ENCODE peak calls at places on chromosomes 11 and 22, in four cellular contexts. One of them, this sample, is unnamed.

GRCh38 chr11:73538381-73538872 is 59.5 kb downstream of the FAM168A start:
- DNase-seq in GM12878: peak
- DNase-seq in K562: no peak
- DNase-seq in HepG2: no peak
- DNase-seq in this sample: peak

GRCh38 chr22:19448076-19448607 is 631 bp upstream of the C22orf39 start:
- DNase-seq in GM12878: no peak
- DNase-seq in K562: peak
- DNase-seq in HepG2: peak
- DNase-seq in this sample: peak

GRCh38 chr11:102469196-102469821 is 16.7 kb upstream of the TMEM123 start:
- DNase-seq in GM12878: no peak
- DNase-seq in K562: no peak
- DNase-seq in HepG2: no peak
- DNase-seq in this sample: no peak

GRCh38 chr11:76523147-76523546 is 78.3 kb downstream of the EMSY start:
- DNase-seq in GM12878: no peak
- DNase-seq in K562: no peak
- DNase-seq in HepG2: peak
- DNase-seq in this sample: no peak

GRCh38 chr11:104908186-104908531 is 9.9 kb upstream of the CASP12 start:
- DNase-seq in GM12878: no peak
- DNase-seq in K562: no peak
- DNase-seq in HepG2: no peak
- DNase-seq in this sample: no peak

GRCh38 chr11:70243912-70244652 is 26.4 kb upstream of the PPFIA1 start:
- DNase-seq in GM12878: no peak
- DNase-seq in K562: no peak
- DNase-seq in HepG2: no peak
- DNase-seq in this sample: no peak

GRCh38 chr11:61828629-61829407 is 718 bp downstream of the FADS2 start:
- DNase-seq in GM12878: no peak
- DNase-seq in K562: no peak
- DNase-seq in HepG2: no peak
- DNase-seq in this sample: peak

GRCh38 chr11:128530119-128531091 is 57.0 kb downstream of the ETS1 start:
- DNase-seq in GM12878: no peak
- DNase-seq in K562: no peak
- DNase-seq in HepG2: no peak
- DNase-seq in this sample: no peak

GRCh38 chr11:129290966-129291365 is 84.7 kb upstream of the BARX2 start:
- DNase-seq in GM12878: no peak
- DNase-seq in K562: no peak
- DNase-seq in HepG2: no peak
- DNase-seq in this sample: no peak

GRCh38 chr22:40008726-40009125 is 14.0 kb downstream of the FAM83F start:
- DNase-seq in GM12878: no peak
- DNase-seq in K562: no peak
- DNase-seq in HepG2: no peak
- DNase-seq in this sample: no peak

GRCh38 chr11:104332110-104332509 is 168.2 kb upstream of the PDGFD start:
- DNase-seq in GM12878: no peak
- DNase-seq in K562: no peak
- DNase-seq in HepG2: peak
- DNase-seq in this sample: no peak

GRCh38 chr22:26169312-26170111 is at the start of gene SEZ6L:
- DNase-seq in GM12878: no peak
- DNase-seq in K562: peak
- DNase-seq in HepG2: no peak
- DNase-seq in this sample: peak

GRCh38 chr22:22248878-22249277 is 4.3 kb downstream of the VPREB1 start:
- DNase-seq in GM12878: no peak
- DNase-seq in K562: no peak
- DNase-seq in HepG2: no peak
- DNase-seq in this sample: no peak

GRCh38 chr11:5626191-5626590 is 1.4 kb downstream of the TRIM34 start:
- DNase-seq in GM12878: no peak
- DNase-seq in K562: no peak
- DNase-seq in HepG2: no peak
- DNase-seq in this sample: no peak

GRCh38 chr11:5625281-5625680 is 480 bp downstream of the TRIM34 start:
- DNase-seq in GM12878: no peak
- DNase-seq in K562: no peak
- DNase-seq in HepG2: no peak
- DNase-seq in this sample: no peak

GRCh38 chr11:5622802-5623201 is 2.0 kb upstream of the TRIM34 start:
- DNase-seq in GM12878: no peak
- DNase-seq in K562: no peak
- DNase-seq in HepG2: peak
- DNase-seq in this sample: no peak

GRCh38 chr11:5621580-5621979 is 3.2 kb upstream of the TRIM34 start:
- DNase-seq in GM12878: no peak
- DNase-seq in K562: no peak
- DNase-seq in HepG2: no peak
- DNase-seq in this sample: no peak

GRCh38 chr11:5624489-5625278 is at the start of gene TRIM34:
- DNase-seq in GM12878: peak
- DNase-seq in K562: peak
- DNase-seq in HepG2: no peak
- DNase-seq in this sample: no peak
- TF ChIP-seq REST in GM12878: no peak
- TF ChIP-seq REST in K562: no peak
- TF ChIP-seq REST in HepG2: no peak
- TF ChIP-seq REST in this sample: no peak

GRCh38 chr11:11545285-11546275 is 76.2 kb downstream of the GALNT18 start:
- DNase-seq in GM12878: no peak
- DNase-seq in K562: no peak
- DNase-seq in HepG2: no peak
- DNase-seq in this sample: no peak
- TF ChIP-seq FOXM1 in GM12878: no peak
- TF ChIP-seq FOXM1 in K562: no peak
- TF ChIP-seq FOXM1 in HepG2: no peak
- TF ChIP-seq FOXM1 in this sample: no peak

GRCh38 chr11:44030996-44031395 is 16.8 kb upstream of the ACCSL start:
- DNase-seq in GM12878: no peak
- DNase-seq in K562: no peak
- DNase-seq in HepG2: no peak
- DNase-seq in this sample: no peak

GRCh38 chr11:44029507-44029845 is 18.3 kb upstream of the ACCSL start:
- DNase-seq in GM12878: no peak
- DNase-seq in K562: no peak
- DNase-seq in HepG2: no peak
- DNase-seq in this sample: no peak

GRCh38 chr11:44028816-44029506 is 18.8 kb upstream of the ACCSL start:
- DNase-seq in GM12878: no peak
- DNase-seq in K562: no peak
- DNase-seq in HepG2: no peak
- DNase-seq in this sample: no peak

GRCh38 chr11:44031549-44031948 is 16.2 kb upstream of the ACCSL start:
- DNase-seq in GM12878: no peak
- DNase-seq in K562: no peak
- DNase-seq in HepG2: no peak
- DNase-seq in this sample: no peak

GRCh38 chr11:44030276-44030932 is 17.4 kb upstream of the ACCSL start:
- DNase-seq in GM12878: no peak
- DNase-seq in K562: no peak
- DNase-seq in HepG2: no peak
- DNase-seq in this sample: no peak
- TF ChIP-seq REST in GM12878: no peak
- TF ChIP-seq REST in K562: no peak
- TF ChIP-seq REST in HepG2: no peak
- TF ChIP-seq REST in this sample: no peak

DNA sequence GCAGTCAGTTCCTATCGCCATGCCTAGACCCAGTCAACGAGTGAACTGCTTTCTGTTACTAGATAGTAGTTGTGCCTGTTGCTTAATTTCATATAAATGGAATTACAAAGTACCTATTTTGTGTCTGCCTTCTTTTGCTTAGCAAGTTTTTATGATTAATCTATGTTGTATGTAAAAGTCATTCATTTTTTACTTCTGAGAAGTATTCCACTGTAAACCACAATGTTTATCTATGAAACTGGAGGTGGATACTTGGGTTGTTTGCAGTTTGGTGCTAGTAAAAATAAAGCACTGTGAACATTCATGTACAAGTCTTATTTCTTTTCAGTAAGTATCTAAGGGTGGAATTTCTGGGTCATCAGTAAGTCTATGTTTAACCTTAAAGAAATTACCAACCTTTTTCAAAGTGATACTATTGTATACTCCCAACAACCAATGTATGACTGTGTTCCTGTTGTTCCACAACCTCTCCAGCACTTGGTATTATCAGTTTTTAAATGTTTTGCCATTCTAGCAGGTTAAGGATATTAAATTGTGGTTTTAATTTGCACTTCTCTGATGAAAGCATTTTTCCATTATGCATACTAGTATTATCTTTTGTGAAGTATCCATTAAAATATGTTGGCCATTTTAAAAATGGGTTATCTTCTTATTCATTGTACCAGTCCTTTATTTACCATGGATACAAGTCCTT is 68.2 kb downstream of the DNAJC24 start:
- DNase-seq in GM12878: no peak
- DNase-seq in K562: no peak
- DNase-seq in HepG2: no peak
- DNase-seq in this sample: no peak
- TF ChIP-seq FOXM1 in GM12878: no peak
- TF ChIP-seq FOXM1 in K562: no peak
- TF ChIP-seq FOXM1 in HepG2: no peak
- TF ChIP-seq FOXM1 in this sample: no peak

DNA sequence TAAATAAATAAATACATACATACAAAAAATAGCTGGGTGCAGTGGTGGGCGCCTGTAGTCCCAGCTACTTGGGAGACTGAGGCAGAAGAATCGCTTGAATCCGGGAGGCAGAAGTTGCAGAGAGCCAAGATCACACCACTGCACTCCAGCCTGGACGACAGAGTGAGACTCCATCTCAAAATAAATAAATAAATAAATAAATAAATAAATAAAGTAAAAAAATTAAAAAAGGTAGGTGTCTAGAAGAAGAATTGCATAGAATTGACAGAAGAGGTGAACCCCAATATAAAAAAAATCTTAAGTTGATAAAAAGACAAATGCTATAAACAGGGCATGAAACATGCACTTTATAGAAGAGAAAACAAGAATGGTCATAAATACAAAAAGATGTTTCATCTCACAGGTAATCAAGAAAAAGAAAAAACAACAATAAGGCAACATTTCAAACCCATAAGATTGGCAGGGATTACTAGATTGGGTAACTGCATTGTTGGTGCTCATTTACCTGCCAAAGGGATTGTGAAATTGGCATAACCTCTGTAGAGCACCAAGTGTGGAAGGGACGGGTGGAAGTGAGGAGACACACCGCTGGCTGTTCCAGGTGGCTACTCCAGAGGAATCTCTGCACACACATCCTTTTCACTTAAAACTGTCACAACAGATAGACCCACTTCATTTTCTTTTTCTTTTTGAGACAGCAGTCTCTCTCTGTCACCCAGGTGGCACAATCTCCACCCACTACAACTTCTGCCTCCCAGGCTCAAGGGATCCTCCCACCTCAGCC is 44.7 kb downstream of the NF2 start:
- DNase-seq in GM12878: no peak
- DNase-seq in K562: no peak
- DNase-seq in HepG2: no peak
- DNase-seq in this sample: no peak
- TF ChIP-seq REST in GM12878: no peak
- TF ChIP-seq REST in K562: no peak
- TF ChIP-seq REST in HepG2: no peak
- TF ChIP-seq REST in this sample: no peak

This sample was measured in SK-N-SH.